ENCODE peak calls at places on chromosome 21, in nine cellular contexts. S is progenitor cell of endocrine pancreas, M is C1 segment of cervical spinal cord, Q is fibroblast of lung, E is tibial nerve, I is GM12865, D is GM12878, X is neuronal stem cell, C is T-helper 9 cell. A is an unnamed sample.

GRCh38 chr21:43812957-43813730 is 23.8 kb downstream of the RRP1 start:
- DNase-seq in S (no peak), M (no peak), Q (no peak), E (no peak), I (no peak), D (no peak), X (no peak), C (no peak), A (no peak)

GRCh38 chr21:26709090-26709489 is 136.0 kb upstream of the CYYR1 start:
- DNase-seq in S (no peak), M (no peak), Q (peak; percentile 29), E (no peak), I (no peak), D (no peak), X (no peak), C (no peak), A (no peak)

GRCh38 chr21:31447477-31447876 is 103.4 kb upstream of the TIAM1 start:
- DNase-seq in S (no peak), M (no peak), Q (peak; percentile 71), E (no peak), I (no peak), D (no peak), X (no peak), C (no peak), A (no peak)

GRCh38 chr21:34807881-34808568 is 139.2 kb downstream of the CLIC6 start:
- DNase-seq in S (no peak), M (no peak), Q (peak; percentile 94), E (no peak), I (peak; percentile 37), D (no peak), X (no peak), C (peak; percentile 39), A (no peak)

GRCh38 chr21:37269481-37269880 is 2.3 kb upstream of the VPS26C start:
- DNase-seq in S (no peak), M (no peak), Q (no peak), E (no peak), I (no peak), D (no peak), X (no peak), C (no peak), A (no peak)

GRCh38 chr21:32772281-32773047 is 909 bp upstream of the PAXBP1 start:
- DNase-seq in S (no peak), M (peak; percentile 12), Q (peak; percentile 53), E (no peak), I (peak; percentile 63), D (peak; percentile 9), X (peak; percentile 17), C (peak; percentile 14), A (peak; percentile 25)

GRCh38 chr21:35559128-35559831 is 501.0 kb downstream of the SETD4 start:
- DNase-seq in S (no peak), M (no peak), Q (peak; percentile 98), E (no peak), I (no peak), D (no peak), X (no peak), C (no peak), A (no peak)

GRCh38 chr21:21631961-21632360 is 633.8 kb downstream of the NCAM2 start:
- DNase-seq in S (no peak), M (no peak), Q (peak; percentile 50), E (no peak), I (no peak), D (no peak), X (no peak), C (no peak), A (no peak)

GRCh38 chr21:30146558-30147282 is 19.9 kb downstream of the CLDN17 start:
- DNase-seq in S (no peak), M (no peak), Q (no peak), E (no peak), I (no peak), D (no peak), X (no peak), C (no peak), A (peak; percentile 76)

GRCh38 chr21:45060675-45061311 is 13.6 kb upstream of the ADARB1 start:
- DNase-seq in S (no peak), M (no peak), Q (no peak), E (no peak), I (peak; percentile 19), D (no peak), X (no peak), C (no peak), A (no peak)

GRCh38 chr21:37348664-37349063 is 17.9 kb upstream of the DYRK1A start:
- DNase-seq in S (no peak), M (no peak), Q (no peak), E (no peak), I (no peak), D (no peak), X (no peak), C (no peak), A (no peak)

GRCh38 chr21:37225440-37225839 is 41.7 kb downstream of the VPS26C start:
- DNase-seq in S (no peak), M (no peak), Q (no peak), E (no peak), I (no peak), D (no peak), X (no peak), C (no peak), A (no peak)

GRCh38 chr21:25700741-25701140 is 34.0 kb downstream of the ATP5PF start:
- DNase-seq in S (no peak), M (no peak), Q (no peak), E (no peak), I (no peak), D (no peak), X (no peak), C (no peak), A (no peak)

GRCh38 chr21:42670884-42671283 is 17.5 kb downstream of the PDE9A start:
- DNase-seq in S (no peak), M (no peak), Q (no peak), E (no peak), I (no peak), D (no peak), X (no peak), C (no peak), A (peak; percentile 10)

GRCh38 chr21:45415188-45415942 is 10.4 kb downstream of the COL18A1 start:
- DNase-seq in S (no peak), M (no peak), Q (no peak), E (no peak), I (no peak), D (no peak), X (no peak), C (no peak), A (no peak)